ENCODE peak calls at places on chromosomes 7 and 10, in eight cellular contexts. One of them, this sample, is unnamed.

GRCh38 chr7:36155811-36156361 is 2.8 kb downstream of the EEPD1 start:
- DNase-seq in ovary: peak; percentile 68
- DNase-seq in A549: no peak
- DNase-seq in K562: no peak
- DNase-seq in GM12878: no peak
- DNase-seq in suprapubic skin: no peak
- DNase-seq in transverse colon: peak; percentile 47
- DNase-seq in sigmoid colon: peak; percentile 78
- DNase-seq in this sample: no peak

GRCh38 chr7:22666732-22667131 is 60.3 kb upstream of the IL6 start:
- DNase-seq in ovary: no peak
- DNase-seq in A549: no peak
- DNase-seq in K562: peak; percentile 75
- DNase-seq in GM12878: no peak
- DNase-seq in suprapubic skin: no peak
- DNase-seq in transverse colon: no peak
- DNase-seq in sigmoid colon: no peak
- DNase-seq in this sample: no peak

GRCh38 chr7:14340415-14341079 is 351.1 kb upstream of the ETV1 start:
- DNase-seq in ovary: no peak
- DNase-seq in A549: no peak
- DNase-seq in K562: no peak
- DNase-seq in GM12878: no peak
- DNase-seq in suprapubic skin: no peak
- DNase-seq in transverse colon: no peak
- DNase-seq in sigmoid colon: no peak
- DNase-seq in this sample: no peak

GRCh38 chr7:74002474-74003017 is 25.4 kb upstream of the ELN start:
- DNase-seq in ovary: no peak
- DNase-seq in A549: peak; percentile 88
- DNase-seq in K562: no peak
- DNase-seq in GM12878: no peak
- DNase-seq in suprapubic skin: no peak
- DNase-seq in transverse colon: peak; percentile 67
- DNase-seq in sigmoid colon: no peak
- DNase-seq in this sample: peak; percentile 88

GRCh38 chr7:103142494-103142893 is 6.4 kb downstream of the NAPEPLD start:
- DNase-seq in ovary: no peak
- DNase-seq in A549: no peak
- DNase-seq in K562: no peak
- DNase-seq in GM12878: no peak
- DNase-seq in suprapubic skin: no peak
- DNase-seq in transverse colon: no peak
- DNase-seq in sigmoid colon: no peak
- DNase-seq in this sample: no peak

GRCh38 chr7:142338633-142339501 is 81.0 kb upstream of the PRSS58 start:
- DNase-seq in ovary: no peak
- DNase-seq in A549: no peak
- DNase-seq in K562: peak; percentile 42
- DNase-seq in GM12878: no peak
- DNase-seq in suprapubic skin: no peak
- DNase-seq in transverse colon: no peak
- DNase-seq in sigmoid colon: no peak
- DNase-seq in this sample: no peak

GRCh38 chr10:18984531-18984930 is 64.1 kb upstream of the MALRD1 start:
- DNase-seq in ovary: no peak
- DNase-seq in A549: no peak
- DNase-seq in K562: no peak
- DNase-seq in GM12878: no peak
- DNase-seq in suprapubic skin: no peak
- DNase-seq in transverse colon: no peak
- DNase-seq in sigmoid colon: no peak
- DNase-seq in this sample: no peak

GRCh38 chr10:79387974-79388850 is 40.9 kb downstream of the PPIF start:
- DNase-seq in ovary: no peak
- DNase-seq in A549: no peak
- DNase-seq in K562: peak; percentile 80
- DNase-seq in GM12878: no peak
- DNase-seq in suprapubic skin: peak; percentile 52
- DNase-seq in transverse colon: peak; percentile 5
- DNase-seq in sigmoid colon: peak; percentile 64
- DNase-seq in this sample: no peak

GRCh38 chr7:32290015-32290414 is 200.2 kb downstream of the LSM5 start:
- DNase-seq in ovary: no peak
- DNase-seq in A549: no peak
- DNase-seq in K562: no peak
- DNase-seq in GM12878: no peak
- DNase-seq in suprapubic skin: no peak
- DNase-seq in transverse colon: no peak
- DNase-seq in sigmoid colon: peak; percentile 75
- DNase-seq in this sample: peak; percentile 33

GRCh38 chr10:110208614-110209398 is 1.4 kb downstream of the MXI1 start:
- DNase-seq in ovary: peak; percentile 61
- DNase-seq in A549: peak; percentile 57
- DNase-seq in K562: peak; percentile 65
- DNase-seq in GM12878: no peak
- DNase-seq in suprapubic skin: no peak
- DNase-seq in transverse colon: peak; percentile 49
- DNase-seq in sigmoid colon: peak; percentile 75
- DNase-seq in this sample: peak; percentile 42

GRCh38 chr10:6980353-6980752 is 400.3 kb upstream of the PRKCQ start:
- DNase-seq in ovary: no peak
- DNase-seq in A549: no peak
- DNase-seq in K562: no peak
- DNase-seq in GM12878: no peak
- DNase-seq in suprapubic skin: no peak
- DNase-seq in transverse colon: no peak
- DNase-seq in sigmoid colon: no peak
- DNase-seq in this sample: no peak

GRCh38 chr10:102016416-102016815 is 39.6 kb downstream of the ARMH3 start:
- DNase-seq in ovary: no peak
- DNase-seq in A549: no peak
- DNase-seq in K562: no peak
- DNase-seq in GM12878: no peak
- DNase-seq in suprapubic skin: no peak
- DNase-seq in transverse colon: no peak
- DNase-seq in sigmoid colon: no peak
- DNase-seq in this sample: no peak

GRCh38 chr10:3248526-3249255 is 76.1 kb upstream of the PITRM1 start:
- DNase-seq in ovary: no peak
- DNase-seq in A549: peak; percentile 69
- DNase-seq in K562: peak; percentile 24
- DNase-seq in GM12878: no peak
- DNase-seq in suprapubic skin: no peak
- DNase-seq in transverse colon: no peak
- DNase-seq in sigmoid colon: no peak
- DNase-seq in this sample: no peak

GRCh38 chr7:143373255-143373794 is 7.8 kb upstream of the ZYX start:
- DNase-seq in ovary: no peak
- DNase-seq in A549: no peak
- DNase-seq in K562: no peak
- DNase-seq in GM12878: no peak
- DNase-seq in suprapubic skin: no peak
- DNase-seq in transverse colon: no peak
- DNase-seq in sigmoid colon: no peak
- DNase-seq in this sample: no peak

GRCh38 chr7:116628971-116629586 is 42.9 kb upstream of the MET start:
- DNase-seq in ovary: no peak
- DNase-seq in A549: no peak
- DNase-seq in K562: no peak
- DNase-seq in GM12878: no peak
- DNase-seq in suprapubic skin: no peak
- DNase-seq in transverse colon: peak; percentile 42
- DNase-seq in sigmoid colon: peak; percentile 69
- DNase-seq in this sample: peak; percentile 54

GRCh38 chr10:118374404-118374803 is 32.3 kb upstream of the FAM204A start:
- DNase-seq in ovary: no peak
- DNase-seq in A549: no peak
- DNase-seq in K562: no peak
- DNase-seq in GM12878: no peak
- DNase-seq in suprapubic skin: no peak
- DNase-seq in transverse colon: no peak
- DNase-seq in sigmoid colon: no peak
- DNase-seq in this sample: no peak
- TF ChIP-seq EP300 in ovary: no peak
- TF ChIP-seq EP300 in A549: no peak
- TF ChIP-seq EP300 in K562: no peak
- TF ChIP-seq EP300 in GM12878: no peak
- TF ChIP-seq EP300 in suprapubic skin: no peak
- TF ChIP-seq EP300 in transverse colon: no peak
- TF ChIP-seq EP300 in sigmoid colon: no peak
- TF ChIP-seq EP300 in this sample: no peak

GRCh38 chr10:44517635-44518034 is 132.7 kb upstream of the CXCL12 start:
- DNase-seq in ovary: no peak
- DNase-seq in A549: no peak
- DNase-seq in K562: peak; percentile 49
- DNase-seq in GM12878: no peak
- DNase-seq in suprapubic skin: no peak
- DNase-seq in transverse colon: no peak
- DNase-seq in sigmoid colon: no peak
- DNase-seq in this sample: no peak
- TF ChIP-seq CTCF in ovary: no peak
- TF ChIP-seq CTCF in A549: no peak
- TF ChIP-seq CTCF in K562: peak; percentile 57
- TF ChIP-seq CTCF in GM12878: peak; percentile 32
- TF ChIP-seq CTCF in suprapubic skin: no peak
- TF ChIP-seq CTCF in transverse colon: no peak
- TF ChIP-seq CTCF in sigmoid colon: no peak
- TF ChIP-seq CTCF in this sample: no peak

GRCh38 chr7:18521945-18522566 is 26.5 kb downstream of the HDAC9 start:
- DNase-seq in ovary: no peak
- DNase-seq in A549: no peak
- DNase-seq in K562: no peak
- DNase-seq in GM12878: no peak
- DNase-seq in suprapubic skin: no peak
- DNase-seq in transverse colon: no peak
- DNase-seq in sigmoid colon: no peak
- DNase-seq in this sample: no peak
- H3K27ac ChIP-seq in ovary: no peak overlapping the region
- H3K27ac ChIP-seq in A549: no peak overlapping the region
- H3K27ac ChIP-seq in K562: no peak overlapping the region
- H3K27ac ChIP-seq in GM12878: no peak overlapping the region
- H3K27ac ChIP-seq in suprapubic skin: no peak overlapping the region
- H3K27ac ChIP-seq in transverse colon: no peak overlapping the region
- H3K27ac ChIP-seq in sigmoid colon: no peak overlapping the region
- H3K27ac ChIP-seq in this sample: no peak overlapping the region

DNA sequence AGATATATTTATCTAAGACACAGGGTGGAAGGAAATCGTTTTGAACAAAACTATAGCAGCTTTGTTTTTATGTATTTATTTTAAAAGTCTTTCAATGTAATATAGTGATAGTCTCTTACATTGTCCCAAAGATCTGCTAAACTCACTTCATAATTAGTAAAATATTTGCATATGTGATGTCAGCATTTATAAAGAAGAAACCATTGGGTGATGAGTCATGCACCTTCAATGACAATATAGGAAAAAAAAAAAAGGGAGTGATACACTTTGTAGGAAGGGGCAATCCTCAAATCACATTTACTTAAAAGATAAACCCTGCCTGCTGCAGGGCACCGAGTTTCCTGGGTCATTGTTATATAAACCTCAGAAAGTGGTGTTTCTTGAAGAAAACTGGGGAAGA is 112.4 kb upstream of the SEMA3C start:
- DNase-seq in ovary: no peak
- DNase-seq in A549: no peak
- DNase-seq in K562: no peak
- DNase-seq in GM12878: no peak
- DNase-seq in suprapubic skin: no peak
- DNase-seq in transverse colon: no peak
- DNase-seq in sigmoid colon: no peak
- DNase-seq in this sample: no peak
- TF ChIP-seq EP300 in ovary: no peak
- TF ChIP-seq EP300 in A549: no peak
- TF ChIP-seq EP300 in K562: no peak
- TF ChIP-seq EP300 in GM12878: no peak
- TF ChIP-seq EP300 in suprapubic skin: no peak
- TF ChIP-seq EP300 in transverse colon: no peak
- TF ChIP-seq EP300 in sigmoid colon: no peak
- TF ChIP-seq EP300 in this sample: no peak

GRCh38 chr10:82861889-82862288 is 986.9 kb downstream of the NRG3 start:
- DNase-seq in ovary: no peak
- DNase-seq in A549: no peak
- DNase-seq in K562: no peak
- DNase-seq in GM12878: no peak
- DNase-seq in suprapubic skin: no peak
- DNase-seq in transverse colon: no peak
- DNase-seq in sigmoid colon: no peak
- DNase-seq in this sample: no peak

GRCh38 chr10:82867056-82867455 is 992.1 kb downstream of the NRG3 start:
- DNase-seq in ovary: no peak
- DNase-seq in A549: no peak
- DNase-seq in K562: no peak
- DNase-seq in GM12878: peak; percentile 2
- DNase-seq in suprapubic skin: no peak
- DNase-seq in transverse colon: no peak
- DNase-seq in sigmoid colon: no peak
- DNase-seq in this sample: no peak

GRCh38 chr10:82865366-82865765 is 990.4 kb downstream of the NRG3 start:
- DNase-seq in ovary: no peak
- DNase-seq in A549: no peak
- DNase-seq in K562: no peak
- DNase-seq in GM12878: no peak
- DNase-seq in suprapubic skin: no peak
- DNase-seq in transverse colon: no peak
- DNase-seq in sigmoid colon: no peak
- DNase-seq in this sample: no peak

DNA sequence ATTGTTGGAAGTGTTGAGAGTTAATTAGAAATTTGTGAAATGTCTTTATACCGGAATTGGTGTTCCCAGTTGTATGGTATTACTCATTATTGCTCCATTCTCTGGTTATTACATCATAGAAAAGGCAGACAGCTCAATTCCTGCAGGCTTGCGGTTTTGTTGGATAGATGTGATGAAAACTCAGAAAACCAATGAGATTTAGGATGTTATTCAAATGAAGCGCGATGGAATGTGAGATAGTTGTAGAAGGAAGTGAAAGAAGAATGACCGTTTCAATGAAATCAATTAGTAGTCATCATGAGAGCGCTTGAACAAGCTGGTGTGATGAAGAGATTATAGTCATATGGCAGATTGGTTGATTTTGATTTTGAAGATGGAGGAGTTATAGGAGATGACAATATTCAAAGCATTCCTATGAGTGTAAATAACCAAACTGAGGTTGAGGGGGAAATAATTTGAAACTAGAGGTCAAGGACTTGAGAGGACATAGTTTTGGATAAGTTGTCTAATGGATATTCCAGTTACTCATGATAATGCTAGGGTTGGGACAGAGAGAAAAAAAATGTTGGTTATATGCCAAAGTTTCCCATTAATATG is 991.5 kb downstream of the NRG3 start:
- DNase-seq in ovary: no peak
- DNase-seq in A549: no peak
- DNase-seq in K562: no peak
- DNase-seq in GM12878: no peak
- DNase-seq in suprapubic skin: no peak
- DNase-seq in transverse colon: no peak
- DNase-seq in sigmoid colon: no peak
- DNase-seq in this sample: no peak
- TF ChIP-seq CTCF in ovary: no peak
- TF ChIP-seq CTCF in A549: no peak
- TF ChIP-seq CTCF in K562: no peak
- TF ChIP-seq CTCF in GM12878: no peak
- TF ChIP-seq CTCF in suprapubic skin: no peak
- TF ChIP-seq CTCF in transverse colon: no peak
- TF ChIP-seq CTCF in sigmoid colon: no peak
- TF ChIP-seq CTCF in this sample: no peak

This sample was measured in upper lobe of left lung.